ENCODE peak calls at places on chromosomes 11 and 22, in four cellular contexts. T is mucosa of descending colon, K is spleen, V is heart left ventricle. D is an unnamed sample. For H3K9me3, the result is how much of the 10 kb centered on the place peaks cover.

GRCh38 chr22:44136112-44136511 is 44.6 kb upstream of the PARVG start:
- DNase-seq in T (no peak), K (peak), V (peak), D (no peak)

GRCh38 chr11:17718510-17718962 is 835 bp upstream of the MYOD1 start:
- DNase-seq in T (no peak), K (no peak), V (no peak), D (no peak)

GRCh38 chr11:2797741-2798361 is 87.7 kb downstream of the CDKN1C start:
- DNase-seq in T (peak), K (peak), V (peak), D (no peak)

GRCh38 chr11:65208785-65209710 is 27.3 kb downstream of the CAPN1 start:
- DNase-seq in T (no peak), K (no peak), V (no peak), D (no peak)

GRCh38 chr22:35319244-35319985 is 19.7 kb downstream of the TOM1 start:
- DNase-seq in T (no peak), K (peak), V (no peak), D (no peak)

GRCh38 chr11:15577519-15577918 is 462.8 kb downstream of the INSC start:
- DNase-seq in T (no peak), K (no peak), V (no peak), D (no peak)

GRCh38 chr22:33000342-33001280 is 57.6 kb downstream of the SYN3 start:
- DNase-seq in T (no peak), K (no peak), V (peak), D (peak)

GRCh38 chr11:30358569-30358968 is 35.7 kb downstream of the ARL14EP start:
- DNase-seq in T (no peak), K (no peak), V (no peak), D (no peak)

GRCh38 chr11:9753031-9753430 is 89.2 kb downstream of the SWAP70 start:
- DNase-seq in T (no peak), K (no peak), V (no peak), D (no peak)

GRCh38 chr11:124445646-124446139 is at the start of gene OR8B8:
- DNase-seq in T (no peak), K (no peak), V (no peak), D (no peak)

GRCh38 chr11:46001427-46002049 is 79.1 kb downstream of the LARGE2 start:
- DNase-seq in T (no peak), K (no peak), V (no peak), D (no peak)

GRCh38 chr11:8370812-8371515 is 107.3 kb upstream of the LMO1 start:
- DNase-seq in T (no peak), K (no peak), V (no peak), D (no peak)

GRCh38 chr22:30694638-30695350 is at the start of gene OSBP2:
- DNase-seq in T (peak), K (peak), V (peak), D (no peak)

DNA sequence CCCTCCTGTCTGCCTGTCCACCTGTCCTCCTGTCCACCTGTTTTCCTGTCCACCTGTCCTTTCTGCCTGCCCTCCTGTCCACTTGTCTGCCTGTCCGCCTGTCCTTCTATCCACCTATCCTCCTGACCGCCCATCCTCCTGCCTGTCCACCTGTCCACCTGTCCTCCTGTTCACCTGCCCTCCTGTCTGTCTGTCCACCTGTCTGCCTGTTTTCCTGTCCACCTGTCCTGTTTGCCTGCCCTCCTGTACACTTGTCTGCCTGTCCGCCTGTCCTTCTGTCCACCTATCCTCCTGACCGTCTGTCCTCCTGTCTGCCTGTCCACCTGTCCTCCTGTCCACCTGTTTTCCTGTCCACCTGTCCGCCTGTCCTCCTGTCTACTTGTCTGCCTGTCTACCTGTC is 682.8 kb downstream of the TBC1D22A start:
- DNase-seq in T (no peak), K (no peak), V (no peak), D (no peak)
- H3K9me3 ChIP-seq in T (under half), K (under half), V (under half), D (under half)

DNA sequence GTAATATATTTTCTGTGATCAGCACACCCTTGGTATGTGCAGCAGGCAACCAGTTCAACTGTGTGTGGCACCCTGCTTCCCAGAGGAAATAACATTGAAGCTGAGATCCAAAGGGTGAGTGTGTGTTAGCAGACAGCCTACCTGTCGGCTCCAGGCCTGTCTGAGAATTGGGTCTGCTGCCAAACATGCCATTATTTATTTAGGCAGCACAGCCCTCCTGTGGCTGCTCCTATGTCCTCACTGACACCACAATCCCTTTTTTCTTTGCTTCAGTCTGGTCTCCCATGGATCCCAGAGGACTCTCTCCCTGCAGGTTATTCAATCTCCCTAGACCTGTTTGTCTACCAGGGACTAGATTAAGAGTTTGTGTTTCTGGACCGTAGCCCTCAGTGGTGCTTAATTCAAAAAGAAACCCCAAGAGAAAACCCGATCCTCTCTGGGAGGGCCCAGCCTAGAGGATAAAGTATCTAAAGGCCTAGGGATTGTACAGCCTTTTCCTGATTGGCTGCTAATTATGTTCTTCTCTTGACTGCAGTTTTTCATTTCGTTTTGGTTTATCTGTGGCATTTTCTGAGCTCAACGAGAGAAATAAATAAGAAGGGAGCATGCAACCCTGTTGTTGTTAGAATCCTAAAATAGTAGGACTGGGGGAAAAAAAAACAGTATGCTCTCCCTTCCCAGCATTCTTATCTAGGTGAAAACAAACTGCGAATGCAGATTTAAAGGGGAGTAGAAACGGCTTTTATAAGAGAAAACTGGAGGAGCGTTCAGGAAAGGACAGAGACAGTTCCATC is 24.1 kb downstream of the KCNE3 start:
- DNase-seq in T (no peak), K (no peak), V (no peak), D (no peak)
- TF ChIP-seq CTCF in T (no peak), K (no peak), V (no peak), D (peak)

GRCh38 chr22:19976671-19977070 is 35.1 kb upstream of the TXNRD2 start:
- DNase-seq in T (no peak), K (no peak), V (no peak), D (no peak)
- H3K9me3 ChIP-seq in T (under half), K (under half), V (under half), D (under half)

GRCh38 chr11:101288392-101288791 is 158.8 kb upstream of the PGR start:
- DNase-seq in T (no peak), K (no peak), V (no peak), D (no peak)
- TF ChIP-seq CTCF in T (no peak), K (no peak), V (no peak), D (no peak)

GRCh38 chr11:114612686-114613085 is 17.1 kb upstream of the NXPE4 start:
- DNase-seq in T (no peak), K (no peak), V (no peak), D (no peak)

GRCh38 chr11:114609429-114609828 is 13.8 kb upstream of the NXPE4 start:
- DNase-seq in T (no peak), K (no peak), V (no peak), D (no peak)

GRCh38 chr11:114610984-114611944 is 15.7 kb upstream of the NXPE4 start:
- DNase-seq in T (no peak), K (no peak), V (no peak), D (no peak)

GRCh38 chr11:114607753-114608459 is 12.3 kb upstream of the NXPE4 start:
- DNase-seq in T (no peak), K (no peak), V (no peak), D (no peak)

GRCh38 chr11:114610550-114610949 is 15.0 kb upstream of the NXPE4 start:
- DNase-seq in T (no peak), K (no peak), V (no peak), D (no peak)
- H3K9me3 ChIP-seq in T (under half), K (under half), V (under half), D (under half)

DNA sequence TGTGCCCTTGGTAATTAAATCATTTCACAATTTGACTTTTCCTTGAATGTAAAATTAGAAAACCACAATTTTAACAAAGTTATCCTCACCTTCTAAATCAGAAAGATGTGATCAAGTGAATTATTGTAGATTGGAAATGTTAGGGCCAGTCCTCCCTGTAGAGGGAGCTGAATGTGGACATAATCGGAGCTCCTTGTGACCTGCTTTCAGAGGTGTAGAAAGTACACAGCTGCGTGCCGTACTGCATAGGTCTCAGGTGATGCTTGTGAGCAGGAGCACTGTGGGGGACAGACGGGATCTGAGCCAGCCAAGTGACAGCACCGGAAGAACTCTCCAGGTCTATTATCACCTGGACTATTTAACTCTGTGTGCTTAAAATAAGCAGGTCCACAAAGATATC is 338.0 kb downstream of the AASDHPPT start:
- DNase-seq in T (no peak), K (no peak), V (no peak), D (no peak)
- TF ChIP-seq CTCF in T (no peak), K (no peak), V (no peak), D (no peak)

DNA sequence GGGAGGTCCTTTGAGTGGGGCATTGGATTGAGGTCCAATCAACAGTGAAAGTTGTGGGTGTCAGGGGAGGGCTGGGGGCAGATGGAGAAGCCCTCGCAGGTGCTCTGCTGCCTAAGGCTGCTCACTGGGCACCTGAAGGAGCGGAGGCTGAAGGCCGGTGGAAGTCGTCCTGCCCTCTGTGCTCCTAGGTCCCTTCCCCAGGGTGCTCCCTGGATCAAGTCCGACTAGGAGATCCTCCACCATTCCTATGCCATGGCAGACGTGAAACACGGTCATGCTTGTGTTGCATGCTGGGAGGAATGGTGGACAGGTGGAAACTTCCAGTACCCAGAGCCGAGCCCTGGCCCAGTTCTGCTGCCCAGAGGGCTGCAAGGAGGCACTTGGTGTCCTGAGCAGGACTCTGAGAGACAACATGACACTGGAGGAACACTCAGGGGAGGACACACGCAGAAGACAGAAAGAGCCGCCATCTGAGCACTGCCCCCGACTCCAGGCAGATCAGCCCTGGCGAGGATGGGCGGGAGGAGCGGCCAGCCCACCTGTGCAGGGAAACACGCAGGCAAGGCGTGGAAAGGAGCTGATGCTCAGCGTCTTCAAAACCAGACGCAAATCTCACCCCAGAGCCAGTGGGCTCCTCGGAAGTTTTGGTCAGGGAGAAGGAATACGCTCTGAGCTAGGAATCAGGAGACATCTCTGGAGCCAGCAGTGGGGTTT is 786.8 kb downstream of the BRD1 start:
- DNase-seq in T (no peak), K (no peak), V (no peak), D (no peak)
- H3K9me3 ChIP-seq in T (under half), K (under half), V (under half), D (under half)

GRCh38 chr11:94997437-94997836 is 23.9 kb downstream of the KDM4D start:
- DNase-seq in T (no peak), K (no peak), V (no peak), D (no peak)
- TF ChIP-seq CTCF in T (no peak), K (no peak), V (no peak), D (peak)

DNA sequence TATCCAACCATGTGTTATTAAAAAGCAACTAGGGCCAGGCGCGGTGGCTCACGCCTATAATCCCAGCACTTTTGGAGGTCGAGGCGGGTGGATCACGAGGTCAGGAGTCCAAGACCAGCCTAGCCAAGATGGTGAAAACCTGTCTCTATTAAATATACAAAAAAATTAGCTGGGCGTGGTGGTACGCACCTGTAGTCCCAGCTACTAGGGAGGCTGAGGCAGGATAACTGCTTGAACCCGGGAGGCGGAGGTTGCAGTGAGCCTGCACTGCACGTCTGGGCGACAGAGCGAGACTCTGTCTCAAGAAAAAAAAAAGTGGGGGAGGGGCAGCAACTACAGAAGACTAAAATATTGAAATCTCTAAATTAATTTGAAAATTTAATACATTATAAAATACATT is 18.4 kb downstream of the CHORDC1 start:
- DNase-seq in T (no peak), K (no peak), V (no peak), D (no peak)
- H3K9me3 ChIP-seq in T (under half), K (under half), V (under half), D (under half)

GRCh38 chr11:119155733-119156492 is 7.1 kb downstream of the ABCG4 start:
- DNase-seq in T (no peak), K (no peak), V (no peak), D (no peak)
- TF ChIP-seq CTCF in T (no peak), K (peak), V (no peak), D (no peak)